ENCODE peak calls at places on chromosomes 11 and 22, in seven cellular contexts. W is mucosa of gallbladder; G is anterior cingulate cortex; K is LoVo; T is stimulated activated CD4-positive, alpha-beta T cell treated with anti-CD3 and anti-CD28 coated beads, Interleukin-1b, Interleukin-23, amount 100 ng/mL, for 1 hour; Y is Calu3; C is NCI-H1105. O is an unnamed sample.

GRCh38 chr22:37626556-37627075 is 12.9 kb upstream of the SH3BP1 start:
- DNase-seq in W (no peak), K (no peak), G (no peak), C (no peak), T (no peak), Y (no peak), O (no peak)

GRCh38 chr22:31289335-31289734 is 3.0 kb downstream of the PIK3IP1 start:
- DNase-seq in G (no peak), T (no peak), W (no peak), Y (no peak), K (no peak), C (peak; percentile 51), O (no peak)

GRCh38 chr11:125123947-125124633 is 12.7 kb upstream of the TMEM218 start:
- DNase-seq in T (no peak), Y (no peak), C (peak; percentile 16), K (peak; percentile 36), G (peak; percentile 8), W (peak; percentile 37), O (no peak)

GRCh38 chr11:25065711-25066110 is 568.9 kb downstream of the LUZP2 start:
- DNase-seq in T (no peak), Y (no peak), C (no peak), K (peak; percentile 3), G (no peak), W (no peak), O (no peak)

GRCh38 chr22:46087816-46088277 is 62.5 kb upstream of the PPARA start:
- DNase-seq in T (no peak), W (peak; percentile 85), G (peak; percentile 94), C (no peak), Y (peak; percentile 73), K (no peak), O (peak; percentile 85)

GRCh38 chr11:117083011-117083940 is 15.0 kb downstream of the SIK3 start:
- DNase-seq in K (no peak), T (no peak), W (no peak), C (no peak), G (no peak), Y (no peak), O (no peak)

GRCh38 chr11:116869610-116870009 is 32.2 kb upstream of the APOA1 start:
- DNase-seq in Y (no peak), C (no peak), G (no peak), K (no peak), T (no peak), W (no peak), O (peak; percentile 65)

GRCh38 chr22:30121988-30122387 is 41.7 kb downstream of the HORMAD2 start:
- DNase-seq in C (no peak), Y (no peak), G (no peak), W (no peak), K (no peak), T (no peak), O (no peak)

GRCh38 chr22:17581056-17581455 is 17.8 kb downstream of the SLC25A18 start:
- DNase-seq in W (no peak), T (no peak), G (no peak), K (no peak), C (no peak), Y (no peak), O (no peak)

GRCh38 chr22:23240639-23241389 is 60.5 kb downstream of the BCR start:
- DNase-seq in K (no peak), C (no peak), Y (peak; percentile 24), W (no peak), G (no peak), T (no peak), O (no peak)

GRCh38 chr11:71252782-71253730 is 679 bp upstream of the SHANK2 start:
- DNase-seq in T (no peak), W (peak; percentile 56), G (no peak), C (no peak), K (no peak), Y (peak; percentile 77), O (peak; percentile 48)

GRCh38 chr11:80727315-80727714 is 1286.5 kb upstream of the TENM4 start:
- DNase-seq in C (peak; percentile 6), T (no peak), G (no peak), W (peak; percentile 11), Y (peak; percentile 24), K (peak; percentile 14), O (no peak)

GRCh38 chr11:72676874-72677341 is 2.7 kb upstream of the PDE2A start:
- DNase-seq in T (peak; percentile 62), W (peak; percentile 65), G (peak; percentile 38), C (no peak), K (peak; percentile 8), Y (peak; percentile 75), O (peak; percentile 36)

GRCh38 chr11:74980627-74981026 is 8.1 kb upstream of the NEU3 start:
- DNase-seq in Y (no peak), T (no peak), G (no peak), C (no peak), K (no peak), W (no peak), O (no peak)

GRCh38 chr22:29380032-29380781 is 8.2 kb downstream of the AP1B1 start:
- DNase-seq in K (no peak), C (no peak), Y (no peak), G (no peak), T (no peak), W (no peak), O (no peak)

GRCh38 chr11:134452026-134452848 is 40.2 kb upstream of the B3GAT1 start:
- DNase-seq in W (no peak), G (peak; percentile 52), Y (no peak), C (no peak), T (no peak), K (no peak), O (no peak)

GRCh38 chr11:2761131-2762030 is 61.6 kb upstream of the KCNQ1OT1 start:
- DNase-seq in C (no peak), W (peak; percentile 20), Y (no peak), K (no peak), T (no peak), G (no peak), O (no peak)

GRCh38 chr11:15091620-15092019 is 18.2 kb downstream of the CALCB start:
- DNase-seq in W (no peak), T (no peak), G (no peak), K (no peak), C (no peak), Y (no peak), O (no peak)

GRCh38 chr11:45917286-45917622 is 423 bp downstream of the PEX16 start:
- DNase-seq in Y (no peak), K (no peak), W (no peak), G (no peak), C (no peak), T (no peak), O (no peak)

GRCh38 chr11:90113541-90113940 is 20.9 kb upstream of the NAALAD2 start:
- DNase-seq in K (peak; percentile 7), T (no peak), W (no peak), Y (no peak), G (no peak), C (no peak), O (no peak)

GRCh38 chr11:8286886-8287285 is 23.2 kb upstream of the LMO1 start:
- DNase-seq in T (no peak), G (no peak), Y (no peak), K (no peak), W (no peak), C (no peak), O (no peak)

GRCh38 chr22:50584106-50585096 is 1.8 kb upstream of the CHKB start:
- DNase-seq in Y (no peak), K (no peak), T (no peak), C (no peak), W (no peak), G (no peak), O (no peak)